ENCODE peak calls at places on chromosomes 11 and 22, in eight cellular contexts. M is aorta, Z is DND-41, R is PC-9, G is stomach, A is uterus, I is cardiac muscle cell, S is tibial nerve. E is an unnamed sample.

GRCh38 chr11:3866206-3866605 is 10.7 kb downstream of the STIM1 start:
- DNase-seq in M (no peak), Z (no peak), R (no peak), G (peak; percentile 29), A (no peak), I (peak; percentile 68), S (no peak), E (peak; percentile 66)

GRCh38 chr11:31870609-31871309 is 59.6 kb upstream of the PAX6 start:
- DNase-seq in M (no peak), Z (peak; percentile 50), R (peak; percentile 48), G (peak; percentile 50), A (no peak), I (peak; percentile 70), S (no peak), E (peak; percentile 32)

GRCh38 chr11:2386591-2386990 is 9.5 kb downstream of the CD81 start:
- DNase-seq in M (no peak), Z (no peak), R (no peak), G (no peak), A (no peak), I (no peak), S (no peak), E (no peak)

GRCh38 chr11:66934971-66935779 is 23.0 kb downstream of the PC start:
- DNase-seq in M (no peak), Z (no peak), R (no peak), G (no peak), A (no peak), I (no peak), S (no peak), E (no peak)

GRCh38 chr11:5684627-5685362 is at the start of gene TRIM5:
- DNase-seq in M (peak; percentile 92), Z (peak; percentile 81), R (peak; percentile 89), G (peak; percentile 89), A (peak; percentile 88), I (peak; percentile 93), S (peak; percentile 70), E (peak; percentile 89)

GRCh38 chr11:27921472-27921871 is 186.5 kb downstream of the KIF18A start:
- DNase-seq in M (no peak), Z (no peak), R (no peak), G (no peak), A (no peak), I (no peak), S (no peak), E (no peak)

GRCh38 chr11:64504999-64505398 is 86.0 kb upstream of the SLC22A12 start:
- DNase-seq in M (no peak), Z (no peak), R (no peak), G (no peak), A (no peak), I (no peak), S (no peak), E (no peak)

GRCh38 chr22:22406445-22406844 is 102.1 kb downstream of the ZNF280B start:
- DNase-seq in M (no peak), Z (no peak), R (no peak), G (no peak), A (no peak), I (no peak), S (no peak), E (no peak)

GRCh38 chr11:126589492-126589803 is 234.0 kb downstream of the ST3GAL4 start:
- DNase-seq in M (no peak), Z (no peak), R (no peak), G (no peak), A (no peak), I (no peak), S (no peak), E (no peak)

GRCh38 chr22:29689201-29689871 is 30.5 kb upstream of the CABP7 start:
- DNase-seq in M (no peak), Z (no peak), R (no peak), G (no peak), A (no peak), I (no peak), S (no peak), E (no peak)

GRCh38 chr11:31809857-31810778 is 1.0 kb downstream of the PAX6 start:
- DNase-seq in M (peak; percentile 83), Z (no peak), R (no peak), G (no peak), A (no peak), I (peak; percentile 67), S (no peak), E (no peak)

GRCh38 chr11:76598426-76598839 is 72.1 kb downstream of the LRRC32 start:
- DNase-seq in M (peak; percentile 77), Z (no peak), R (no peak), G (no peak), A (peak; percentile 26), I (peak; percentile 61), S (no peak), E (no peak)

GRCh38 chr11:68009391-68010000 is 631 bp upstream of the ALDH3B1 start:
- DNase-seq in M (no peak), Z (no peak), R (peak; percentile 68), G (no peak), A (no peak), I (no peak), S (no peak), E (no peak)

GRCh38 chr11:47914743-47915142 is 65.6 kb upstream of the PTPRJ start:
- DNase-seq in M (no peak), Z (no peak), R (no peak), G (no peak), A (no peak), I (no peak), S (no peak), E (no peak)

GRCh38 chr22:36147196-36147788 is 13.3 kb downstream of the APOL3 start:
- DNase-seq in M (no peak), Z (no peak), R (no peak), G (no peak), A (no peak), I (no peak), S (no peak), E (no peak)

GRCh38 chr22:23762866-23763578 is at the start of gene C22orf15:
- DNase-seq in M (no peak), Z (peak; percentile 62), R (no peak), G (no peak), A (no peak), I (no peak), S (no peak), E (no peak)

GRCh38 chr11:44788536-44789227 is 61.9 kb downstream of the TSPAN18 start:
- DNase-seq in M (peak; percentile 28), Z (no peak), R (no peak), G (no peak), A (no peak), I (no peak), S (no peak), E (no peak)

GRCh38 chr22:19687561-19688300 is 26.6 kb upstream of the SEPTIN5 start:
- DNase-seq in M (peak; percentile 78), Z (no peak), R (peak; percentile 78), G (no peak), A (no peak), I (no peak), S (no peak), E (no peak)

GRCh38 chr11:113862430-113862829 is 12.9 kb downstream of the USP28 start:
- DNase-seq in M (no peak), Z (no peak), R (no peak), G (no peak), A (no peak), I (no peak), S (no peak), E (no peak)

GRCh38 chr11:44445500-44446340 is 119.7 kb upstream of the CD82 start:
- DNase-seq in M (no peak), Z (no peak), R (peak; percentile 65), G (peak; percentile 10), A (no peak), I (no peak), S (no peak), E (peak; percentile 63)

GRCh38 chr11:37571248-37571647 is 973.2 kb upstream of the RAG2 start:
- DNase-seq in M (no peak), Z (no peak), R (no peak), G (no peak), A (no peak), I (no peak), S (no peak), E (no peak)

GRCh38 chr11:118908931-118909618 is 16.7 kb downstream of the BCL9L start:
- DNase-seq in M (peak; percentile 92), Z (no peak), R (peak; percentile 61), G (peak; percentile 72), A (peak; percentile 93), I (peak; percentile 95), S (peak; percentile 77), E (no peak)
- H3K4me1 ChIP-seq in M (no peaks in the 10 kb centered on the region), Z (peaks cover 37% of the 10 kb centered on the region), R (peaks cover 66% of the 10 kb centered on the region), G (peaks cover 74% of the 10 kb centered on the region), A (peaks cover 8% of the 10 kb centered on the region), I (peaks cover 60% of the 10 kb centered on the region), S (peaks cover 57% of the 10 kb centered on the region), E (peaks cover 16% of the 10 kb centered on the region)

GRCh38 chr11:69297926-69298777 is 4.2 kb downstream of the MYEOV start:
- DNase-seq in M (peak; percentile 91), Z (peak; percentile 81), R (peak; percentile 100), G (peak; percentile 82), A (no peak), I (no peak), S (peak; percentile 54), E (peak; percentile 87)
- H3K4me1 ChIP-seq in M (no peaks in the 10 kb centered on the region), Z (peaks cover 28% of the 10 kb centered on the region), R (peaks cover 63% of the 10 kb centered on the region), G (peaks cover 47% of the 10 kb centered on the region), A (no peaks in the 10 kb centered on the region), I (no peaks in the 10 kb centered on the region), S (peaks cover 37% of the 10 kb centered on the region), E (peaks cover 4% of the 10 kb centered on the region)

GRCh38 chr11:46102843-46103242 is 18.4 kb downstream of the PHF21A start:
- DNase-seq in M (no peak), Z (no peak), R (no peak), G (no peak), A (no peak), I (peak; percentile 34), S (no peak), E (no peak)
- H3K4me1 ChIP-seq in M (peaks cover 4% of the 10 kb centered on the region), Z (peaks cover 34% of the 10 kb centered on the region), R (no peaks in the 10 kb centered on the region), G (peaks cover 73% of the 10 kb centered on the region), A (peaks cover 12% of the 10 kb centered on the region), I (peaks cover 59% of the 10 kb centered on the region), S (peaks cover 12% of the 10 kb centered on the region), E (peaks cover 9% of the 10 kb centered on the region)

GRCh38 chr22:45905924-45906865 is 70.8 kb downstream of the WNT7B start:
- DNase-seq in M (peak; percentile 88), Z (no peak), R (no peak), G (no peak), A (no peak), I (peak; percentile 21), S (no peak), E (no peak)

GRCh38 chr22:45907378-45907777 is 69.6 kb downstream of the WNT7B start:
- DNase-seq in M (no peak), Z (no peak), R (no peak), G (no peak), A (no peak), I (no peak), S (no peak), E (no peak)

GRCh38 chr22:45905326-45905923 is 71.5 kb downstream of the WNT7B start:
- DNase-seq in M (no peak), Z (no peak), R (no peak), G (no peak), A (no peak), I (no peak), S (no peak), E (no peak)

GRCh38 chr22:45907996-45908395 is 69.0 kb downstream of the WNT7B start:
- DNase-seq in M (no peak), Z (no peak), R (no peak), G (no peak), A (no peak), I (no peak), S (no peak), E (no peak)

DNA sequence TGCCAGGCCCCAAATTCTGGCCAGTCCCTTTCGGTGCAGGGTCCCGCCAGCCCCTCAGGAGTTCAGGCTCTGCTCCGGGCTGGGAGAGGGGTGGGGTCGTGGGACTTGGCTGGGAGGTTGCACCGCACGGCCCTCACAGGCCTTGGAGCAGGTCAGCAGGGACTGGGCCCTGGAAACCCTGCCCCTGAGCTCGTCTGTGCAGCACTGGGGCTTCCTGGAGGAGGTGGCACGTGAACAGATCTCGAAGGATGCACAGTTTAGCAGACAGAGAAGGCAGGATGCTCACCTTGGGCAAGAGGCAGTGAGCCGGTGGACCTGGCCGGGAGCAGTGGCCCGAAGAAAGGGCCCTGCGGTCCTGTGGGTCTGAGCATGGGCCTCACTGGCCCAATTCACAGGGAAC is 70.0 kb downstream of the WNT7B start:
- DNase-seq in M (no peak), Z (no peak), R (no peak), G (no peak), A (no peak), I (no peak), S (no peak), E (no peak)
- H3K4me1 ChIP-seq in M (no peaks in the 10 kb centered on the region), Z (no peaks in the 10 kb centered on the region), R (peaks cover 31% of the 10 kb centered on the region), G (peaks cover 21% of the 10 kb centered on the region), A (no peaks in the 10 kb centered on the region), I (no peaks in the 10 kb centered on the region), S (peaks cover 6% of the 10 kb centered on the region), E (no peaks in the 10 kb centered on the region)